ENCODE peak calls at places on chromosomes 2 and 18, in eight cellular contexts. Q is PC-3, K is spleen, N is colonic mucosa, J is SK-N-SH, G is adipocyte, L is suprapubic skin, P is neuronal stem cell. I is an unnamed sample.

GRCh38 chr2:238939521-238940403 is 91.9 kb downstream of the TWIST2 start:
- DNase-seq in K (peak; percentile 29), N (peak; percentile 13), J (no peak), P (no peak), Q (no peak), G (no peak), L (peak; percentile 44), I (peak; percentile 21)

GRCh38 chr2:240199133-240199870 is 58.8 kb upstream of the OTOS start:
- DNase-seq in Q (no peak), P (no peak), J (no peak), N (no peak), K (peak; percentile 42), L (peak; percentile 65), G (no peak), I (peak; percentile 17)

GRCh38 chr2:227031379-227031778 is 132.6 kb downstream of the COL4A4 start:
- DNase-seq in P (no peak), K (no peak), N (no peak), Q (no peak), L (no peak), J (no peak), G (no peak), I (no peak)

GRCh38 chr18:24704921-24705620 is 244.6 kb downstream of the HRH4 start:
- DNase-seq in P (no peak), N (no peak), G (peak; percentile 48), J (no peak), Q (no peak), L (no peak), K (no peak), I (no peak)

GRCh38 chr2:25566694-25567093 is 106.7 kb downstream of the DTNB start:
- DNase-seq in Q (no peak), L (no peak), G (peak; percentile 15), P (no peak), N (no peak), K (no peak), J (no peak), I (no peak)

GRCh38 chr2:64685430-64685829 is 31.7 kb upstream of the SERTAD2 start:
- DNase-seq in L (no peak), K (no peak), Q (peak; percentile 50), P (no peak), J (no peak), G (peak; percentile 70), N (no peak), I (no peak)

GRCh38 chr2:45595724-45596435 is 15.2 kb downstream of the SRBD1 start:
- DNase-seq in P (no peak), G (peak; percentile 65), Q (peak; percentile 90), K (no peak), J (no peak), N (peak; percentile 27), L (no peak), I (no peak)

GRCh38 chr2:75592028-75592427 is 31.3 kb upstream of the EVA1A start:
- DNase-seq in G (peak; percentile 61), J (no peak), K (no peak), N (no peak), Q (peak; percentile 96), L (no peak), P (no peak), I (no peak)

GRCh38 chr2:59236723-59237122 is 995.6 kb upstream of the FANCL start:
- DNase-seq in N (no peak), J (no peak), Q (peak; percentile 3), K (no peak), L (no peak), G (no peak), P (no peak), I (no peak)

GRCh38 chr2:241935774-241936173 is 66.2 kb downstream of the RTP5 start:
- DNase-seq in J (no peak), G (no peak), Q (no peak), K (no peak), N (no peak), L (no peak), P (no peak), I (no peak)

GRCh38 chr2:234081970-234082822 is 31.7 kb downstream of the SPP2 start:
- DNase-seq in K (no peak), J (no peak), G (no peak), L (no peak), Q (peak; percentile 46), P (no peak), N (peak; percentile 64), I (no peak)

GRCh38 chr2:10526281-10526680 is 78.2 kb upstream of the ODC1 start:
- DNase-seq in N (no peak), L (no peak), G (no peak), P (no peak), Q (no peak), J (no peak), K (peak; percentile 73), I (peak; percentile 48)

GRCh38 chr18:34780856-34781255 is 70.8 kb downstream of the DTNA start:
- DNase-seq in J (no peak), L (no peak), N (no peak), K (no peak), Q (no peak), P (no peak), G (no peak), I (no peak)

GRCh38 chr2:80889009-80889408 is 584.5 kb upstream of the LRRTM1 start:
- DNase-seq in N (no peak), P (no peak), L (no peak), K (no peak), J (no peak), Q (no peak), G (no peak), I (no peak)

GRCh38 chr2:174835797-174836255 is 71.6 kb upstream of the CHRNA1 start:
- DNase-seq in N (no peak), P (no peak), L (no peak), G (peak; percentile 83), J (no peak), K (no peak), Q (peak; percentile 11), I (no peak)

GRCh38 chr2:201191132-201191875 is 8.4 kb downstream of the CASP10 start:
- DNase-seq in K (no peak), J (no peak), G (peak; percentile 61), Q (no peak), P (no peak), L (no peak), N (no peak), I (no peak)

GRCh38 chr2:45554073-45554742 is 56.9 kb downstream of the SRBD1 start:
- DNase-seq in J (no peak), K (no peak), P (no peak), G (peak; percentile 46), N (no peak), L (no peak), Q (no peak), I (no peak)

GRCh38 chr18:74582642-74583041 is 15.0 kb upstream of the ZNF407 start:
- DNase-seq in L (no peak), J (no peak), N (no peak), P (no peak), G (no peak), Q (no peak), K (no peak), I (no peak)

GRCh38 chr18:79405781-79406575 is 10.2 kb downstream of the NFATC1 start:
- DNase-seq in G (no peak), Q (no peak), N (peak; percentile 64), P (no peak), J (no peak), K (peak; percentile 97), L (no peak), I (no peak)
- H3K4me1 ChIP-seq in G (peaks cover 12% of the 10 kb centered on the region), Q (peaks cover 28% of the 10 kb centered on the region), N (no peaks in the 10 kb centered on the region), P (peaks cover 9% of the 10 kb centered on the region), J (no peaks in the 10 kb centered on the region), K (peaks cover 56% of the 10 kb centered on the region), L (peaks cover 47% of the 10 kb centered on the region), I (no peaks in the 10 kb centered on the region)

GRCh38 chr18:78102135-78102534 is 852.5 kb downstream of the GALR1 start:
- DNase-seq in J (no peak), P (no peak), Q (no peak), L (no peak), K (no peak), G (no peak), N (no peak), I (peak; percentile 9)

GRCh38 chr18:78101091-78101490 is 851.4 kb downstream of the GALR1 start:
- DNase-seq in Q (no peak), J (no peak), L (no peak), P (no peak), G (no peak), K (no peak), N (no peak), I (no peak)

GRCh38 chr18:78105611-78106010 is 856.0 kb downstream of the GALR1 start:
- DNase-seq in J (no peak), G (no peak), L (no peak), Q (no peak), N (no peak), K (no peak), P (no peak), I (peak; percentile 7)

GRCh38 chr18:78100189-78100588 is 850.5 kb downstream of the GALR1 start:
- DNase-seq in L (no peak), P (no peak), Q (no peak), N (no peak), K (no peak), G (no peak), J (no peak), I (no peak)
- H3K4me1 ChIP-seq in L (no peaks in the 10 kb centered on the region), P (no peaks in the 10 kb centered on the region), Q (no peaks in the 10 kb centered on the region), N (no peaks in the 10 kb centered on the region), K (no peaks in the 10 kb centered on the region), G (no peaks in the 10 kb centered on the region), J (no peaks in the 10 kb centered on the region), I (no peaks in the 10 kb centered on the region)

GRCh38 chr2:48274040-48274439 is 255.9 kb upstream of the STON1 start:
- DNase-seq in G (no peak), K (no peak), N (no peak), L (no peak), Q (no peak), J (no peak), P (no peak), I (no peak)

GRCh38 chr2:48279347-48279746 is 250.6 kb upstream of the STON1 start:
- DNase-seq in P (no peak), N (no peak), J (peak; percentile 11), G (no peak), Q (no peak), L (no peak), K (no peak), I (no peak)

GRCh38 chr2:48282281-48282680 is 247.7 kb upstream of the STON1 start:
- DNase-seq in P (no peak), G (no peak), N (no peak), L (no peak), J (no peak), K (no peak), Q (no peak), I (no peak)

GRCh38 chr2:48277153-48277552 is 252.8 kb upstream of the STON1 start:
- DNase-seq in P (no peak), J (no peak), K (no peak), G (no peak), Q (no peak), L (no peak), N (no peak), I (no peak)

DNA sequence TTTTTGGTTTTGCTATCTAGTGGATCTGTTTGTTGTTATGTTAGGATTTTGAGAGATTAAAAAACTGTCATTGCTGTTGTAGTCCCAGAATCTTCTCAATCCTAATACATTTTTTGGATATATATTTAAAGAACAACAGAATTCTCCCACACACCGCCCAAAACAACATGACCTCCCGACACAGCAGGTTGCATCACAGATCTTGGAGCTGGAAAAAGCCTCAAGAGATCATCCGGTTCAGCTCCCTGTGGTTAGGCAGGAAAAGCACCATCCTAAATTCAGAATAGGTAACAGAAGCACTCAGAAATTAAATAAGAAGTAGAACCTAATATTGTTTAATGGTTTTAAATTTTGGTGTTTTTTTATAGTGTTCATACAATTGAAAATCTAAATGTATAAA is 251.4 kb upstream of the STON1 start:
- DNase-seq in L (no peak), N (no peak), K (no peak), G (peak; percentile 29), P (no peak), J (no peak), Q (no peak), I (no peak)
- H3K4me1 ChIP-seq in L (no peaks in the 10 kb centered on the region), N (no peaks in the 10 kb centered on the region), K (no peaks in the 10 kb centered on the region), G (no peaks in the 10 kb centered on the region), P (no peaks in the 10 kb centered on the region), J (no peaks in the 10 kb centered on the region), Q (peaks cover 7% of the 10 kb centered on the region), I (no peaks in the 10 kb centered on the region)

GRCh38 chr2:111668274-111668616 is 215.7 kb downstream of the ANAPC1 start:
- DNase-seq in K (no peak), J (no peak), N (peak; percentile 7), G (no peak), L (no peak), Q (no peak), P (no peak), I (peak; percentile 23)
- H3K4me1 ChIP-seq in K (no peaks in the 10 kb centered on the region), J (peaks cover 1% of the 10 kb centered on the region), N (no peaks in the 10 kb centered on the region), G (peaks cover 6% of the 10 kb centered on the region), L (peaks cover 10% of the 10 kb centered on the region), Q (peaks cover 6% of the 10 kb centered on the region), P (peaks cover 19% of the 10 kb centered on the region), I (peaks cover 4% of the 10 kb centered on the region)